ENCODE peak calls at places on chromosomes 2 and 18, in seven cellular contexts. D is A549, X is mucosa of descending colon, E is nephron progenitor cell, W is ovary, F is K562, K is left lung. J is an unnamed sample.

GRCh38 chr2:21279525-21279924 is 155.8 kb downstream of the TDRD15 start:
- DNase-seq in X (no peak), K (no peak), W (no peak), E (peak), F (no peak), D (no peak), J (no peak)

GRCh38 chr2:12579018-12579417 is 137.7 kb upstream of the TRIB2 start:
- DNase-seq in F (no peak), E (no peak), D (no peak), K (no peak), X (no peak), W (no peak), J (no peak)

GRCh38 chr2:161556440-161556839 is 67.8 kb upstream of the SLC4A10 start:
- DNase-seq in K (no peak), E (no peak), W (no peak), D (no peak), X (no peak), F (no peak), J (no peak)

GRCh38 chr2:56108806-56109205 is 75.0 kb upstream of the CCDC85A start:
- DNase-seq in F (peak), D (no peak), E (no peak), W (no peak), X (no peak), K (no peak), J (no peak)

GRCh38 chr2:197208029-197208428 is 102.6 kb downstream of the ANKRD44 start:
- DNase-seq in E (no peak), F (no peak), K (no peak), X (no peak), D (no peak), W (no peak), J (no peak)

GRCh38 chr2:98334439-98335078 is 11.7 kb upstream of the CNGA3 start:
- DNase-seq in D (peak), F (no peak), W (no peak), K (no peak), X (no peak), E (no peak), J (peak)

GRCh38 chr2:157267476-157267875 is 10.0 kb downstream of the GALNT5 start:
- DNase-seq in W (no peak), K (no peak), X (no peak), D (no peak), E (no peak), F (peak), J (no peak)

GRCh38 chr2:181972431-181973190 is 13.0 kb upstream of the PPP1R1C start:
- DNase-seq in X (no peak), D (no peak), K (no peak), F (no peak), W (no peak), E (no peak), J (no peak)

GRCh38 chr2:21146638-21147037 is 22.9 kb downstream of the TDRD15 start:
- DNase-seq in K (no peak), F (no peak), X (no peak), W (no peak), D (no peak), E (no peak), J (no peak)

GRCh38 chr2:237585590-237586221 is 4.8 kb downstream of the RAB17 start:
- DNase-seq in X (no peak), D (no peak), K (no peak), W (peak), F (no peak), E (no peak), J (no peak)

GRCh38 chr2:217933326-217933993 is 69.3 kb downstream of the TNS1 start:
- DNase-seq in F (no peak), W (no peak), D (no peak), X (no peak), K (peak), E (no peak), J (no peak)

GRCh38 chr18:79424880-79425572 is 29.3 kb downstream of the NFATC1 start:
- DNase-seq in F (no peak), E (no peak), K (peak), D (no peak), X (no peak), W (no peak), J (no peak)

GRCh38 chr18:5817821-5818220 is 77.5 kb downstream of the TMEM200C start:
- DNase-seq in D (no peak), W (no peak), X (no peak), E (no peak), F (no peak), K (no peak), J (no peak)

GRCh38 chr18:48631851-48632250 is 93.0 kb downstream of the CTIF start:
- DNase-seq in F (no peak), K (no peak), E (no peak), X (no peak), W (no peak), D (no peak), J (no peak)

GRCh38 chr2:88600038-88600465 is 27.2 kb downstream of the EIF2AK3 start:
- DNase-seq in K (no peak), W (no peak), E (no peak), X (no peak), D (peak), F (peak), J (peak)

DNA sequence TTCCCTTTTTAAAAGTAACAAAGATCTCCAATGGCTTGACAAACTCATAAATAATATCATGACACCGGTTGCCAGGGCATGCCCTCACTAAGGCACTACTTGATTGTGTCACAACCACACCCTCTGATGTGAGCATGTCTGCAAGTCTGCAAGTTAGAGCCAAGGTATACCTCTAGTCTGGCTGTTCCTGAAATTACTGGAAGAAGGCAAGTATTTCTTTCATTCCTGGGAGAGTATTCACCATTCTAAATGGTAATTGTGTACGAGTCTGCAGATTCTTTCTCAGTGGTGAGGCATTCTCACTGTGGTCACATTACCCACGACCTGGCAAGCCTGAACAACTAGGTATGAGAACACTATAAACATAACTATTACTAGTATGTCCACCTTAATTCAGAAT is 25.7 kb upstream of the RNU4ATAC start:
- DNase-seq in F (no peak), X (no peak), D (peak), K (no peak), W (no peak), E (no peak), J (peak)
- TF ChIP-seq CTCF in F (no peak), X (no peak), D (no peak), K (no peak), W (no peak), E (no peak), J (no peak)

GRCh38 chr2:16281451-16282330 is 341.3 kb downstream of the MYCN start:
- DNase-seq in D (peak), X (no peak), E (peak), W (no peak), K (no peak), F (peak), J (no peak)
- TF ChIP-seq CTCF in D (peak), X (no peak), E (peak), W (no peak), K (peak), F (peak), J (no peak)

DNA sequence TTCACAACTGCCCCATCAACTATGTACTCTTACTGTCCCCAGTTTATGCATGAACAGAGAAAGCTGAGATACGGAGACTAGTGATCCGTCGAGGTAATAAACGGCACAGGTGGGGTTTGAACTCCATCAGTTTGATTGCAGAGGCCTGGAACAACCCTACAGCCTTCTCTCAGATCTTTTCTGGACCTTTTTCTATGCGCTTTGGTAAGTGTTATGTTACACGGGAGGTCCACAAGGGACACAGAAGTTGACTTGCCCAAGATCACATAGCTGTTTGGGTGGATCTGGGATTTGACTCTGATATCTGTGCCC is 1.1 kb upstream of the DNPEP start:
- DNase-seq in X (no peak), W (no peak), D (no peak), K (no peak), F (peak), E (no peak), J (no peak)
- TF ChIP-seq CTCF in X (no peak), W (no peak), D (no peak), K (no peak), F (no peak), E (no peak), J (no peak)

GRCh38 chr18:62714671-62715438 is 486 bp upstream of the PHLPP1 start:
- DNase-seq in W (peak), D (peak), E (peak), F (peak), K (peak), X (peak), J (peak)

GRCh38 chr18:62716679-62717058 is 1.3 kb downstream of the PHLPP1 start:
- DNase-seq in W (peak), F (peak), D (peak), E (peak), K (peak), X (peak), J (no peak)

GRCh38 chr18:62715439-62715792 is at the start of gene PHLPP1:
- DNase-seq in K (no peak), X (no peak), F (no peak), W (no peak), E (no peak), D (no peak), J (no peak)

GRCh38 chr18:62717059-62717849 is 1.9 kb downstream of the PHLPP1 start:
- DNase-seq in F (peak), E (peak), K (no peak), D (peak), W (no peak), X (no peak), J (peak)

GRCh38 chr18:62715829-62716678 is 713 bp downstream of the PHLPP1 start:
- DNase-seq in W (peak), K (peak), E (peak), F (peak), D (peak), X (peak), J (peak)
- TF ChIP-seq CTCF in W (no peak), K (no peak), E (no peak), F (no peak), D (no peak), X (no peak), J (no peak)

DNA sequence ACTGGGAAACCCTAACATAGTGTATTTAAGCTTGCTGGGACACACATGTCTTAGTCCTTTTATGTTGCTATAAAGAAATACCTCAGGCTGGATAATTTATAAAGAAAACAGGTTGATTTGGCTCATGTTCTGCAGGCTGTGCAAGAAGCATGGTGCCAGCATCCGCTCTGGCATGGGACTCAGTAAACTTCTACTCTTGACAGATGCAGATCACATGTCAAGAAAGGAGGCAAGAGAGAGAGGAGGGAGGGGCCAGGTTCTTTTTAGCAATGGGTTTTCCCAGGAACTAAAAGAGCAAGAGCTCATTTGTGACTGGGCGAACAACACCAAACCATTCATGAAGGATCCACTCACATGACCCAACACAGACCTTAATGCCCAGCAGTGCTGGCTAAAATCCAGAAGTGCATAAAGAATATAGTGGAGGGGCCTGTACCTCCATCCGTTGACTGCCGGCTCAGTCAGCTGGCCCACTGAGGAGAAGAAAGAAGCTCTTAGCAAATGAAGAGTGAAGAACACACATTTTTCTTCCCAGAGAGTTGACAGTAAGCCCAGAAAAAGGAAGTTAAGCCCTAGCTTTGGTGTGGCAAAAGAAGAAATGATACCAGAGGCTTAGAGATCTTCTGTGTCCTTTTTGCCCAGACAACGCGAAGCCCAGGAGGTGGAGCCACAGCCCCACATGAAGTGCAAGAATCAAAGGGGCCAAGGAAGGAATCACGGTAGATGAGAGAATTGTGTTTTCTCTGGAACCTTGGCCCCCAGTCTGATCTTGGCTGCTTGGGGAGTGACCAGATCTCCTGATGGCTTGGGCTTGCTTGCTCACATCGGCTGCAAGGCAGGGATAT is 183.5 kb upstream of the FAM98A start:
- DNase-seq in X (no peak), E (no peak), F (no peak), W (no peak), K (no peak), D (no peak), J (no peak)
- TF ChIP-seq CTCF in X (no peak), E (no peak), F (no peak), W (no peak), K (no peak), D (no peak), J (no peak)

GRCh38 chr18:51135795-51136194 is 61.7 kb downstream of the MEX3C start:
- DNase-seq in D (peak), K (no peak), X (no peak), E (no peak), F (no peak), W (no peak), J (no peak)
- TF ChIP-seq CTCF in D (peak), K (no peak), X (no peak), E (peak), F (peak), W (no peak), J (peak)

J was measured in HFFc6.